ENCODE peak calls at places on chromosome 18, in six cellular contexts. One of them, this sample, is unnamed.

GRCh38 chr18:57062841-57063240 is 84.0 kb upstream of the BOD1L2 start:
- DNase-seq in astrocyte of the cerebellum: no peak
- DNase-seq in activated T-helper 1 cell treated with anti-CD3 and anti-CD28 coated beads, Interleukin-2, amount 50 U/mL, for 16 hours: no peak
- DNase-seq in amniotic stem cell: no peak
- DNase-seq in dermis blood vessel endothelial cell: no peak
- DNase-seq in naive B cell: no peak
- DNase-seq in this sample: no peak

GRCh38 chr18:77067315-77068061 is 65.1 kb downstream of the MBP start:
- DNase-seq in activated T-helper 1 cell treated with anti-CD3 and anti-CD28 coated beads, Interleukin-2, amount 50 U/mL, for 16 hours: peak
- DNase-seq in dermis blood vessel endothelial cell: peak
- DNase-seq in naive B cell: no peak
- DNase-seq in astrocyte of the cerebellum: peak
- DNase-seq in amniotic stem cell: peak
- DNase-seq in this sample: peak

GRCh38 chr18:49619792-49620191 is 57.9 kb downstream of the LIPG start:
- DNase-seq in dermis blood vessel endothelial cell: no peak
- DNase-seq in naive B cell: no peak
- DNase-seq in astrocyte of the cerebellum: no peak
- DNase-seq in activated T-helper 1 cell treated with anti-CD3 and anti-CD28 coated beads, Interleukin-2, amount 50 U/mL, for 16 hours: no peak
- DNase-seq in amniotic stem cell: peak
- DNase-seq in this sample: no peak

GRCh38 chr18:9619545-9619944 is 5.2 kb upstream of the PPP4R1 start:
- DNase-seq in astrocyte of the cerebellum: peak
- DNase-seq in activated T-helper 1 cell treated with anti-CD3 and anti-CD28 coated beads, Interleukin-2, amount 50 U/mL, for 16 hours: no peak
- DNase-seq in naive B cell: no peak
- DNase-seq in amniotic stem cell: no peak
- DNase-seq in dermis blood vessel endothelial cell: peak
- DNase-seq in this sample: no peak

GRCh38 chr18:3456686-3457069 is 6.7 kb downstream of the TGIF1 start:
- DNase-seq in dermis blood vessel endothelial cell: no peak
- DNase-seq in naive B cell: no peak
- DNase-seq in astrocyte of the cerebellum: no peak
- DNase-seq in amniotic stem cell: no peak
- DNase-seq in activated T-helper 1 cell treated with anti-CD3 and anti-CD28 coated beads, Interleukin-2, amount 50 U/mL, for 16 hours: no peak
- DNase-seq in this sample: no peak

GRCh38 chr18:79869591-79870368 is 72.0 kb downstream of the KCNG2 start:
- DNase-seq in naive B cell: no peak
- DNase-seq in activated T-helper 1 cell treated with anti-CD3 and anti-CD28 coated beads, Interleukin-2, amount 50 U/mL, for 16 hours: no peak
- DNase-seq in amniotic stem cell: no peak
- DNase-seq in astrocyte of the cerebellum: no peak
- DNase-seq in dermis blood vessel endothelial cell: no peak
- DNase-seq in this sample: no peak

GRCh38 chr18:57437782-57438668 is 2.9 kb downstream of the ONECUT2 start:
- DNase-seq in naive B cell: no peak
- DNase-seq in amniotic stem cell: no peak
- DNase-seq in activated T-helper 1 cell treated with anti-CD3 and anti-CD28 coated beads, Interleukin-2, amount 50 U/mL, for 16 hours: no peak
- DNase-seq in dermis blood vessel endothelial cell: peak
- DNase-seq in astrocyte of the cerebellum: no peak
- DNase-seq in this sample: peak

GRCh38 chr18:62187543-62188378 is 706 bp downstream of the RELCH start:
- DNase-seq in amniotic stem cell: no peak
- DNase-seq in dermis blood vessel endothelial cell: peak
- DNase-seq in naive B cell: peak
- DNase-seq in astrocyte of the cerebellum: peak
- DNase-seq in activated T-helper 1 cell treated with anti-CD3 and anti-CD28 coated beads, Interleukin-2, amount 50 U/mL, for 16 hours: no peak
- DNase-seq in this sample: no peak

GRCh38 chr18:77086656-77087390 is 45.8 kb downstream of the MBP start:
- DNase-seq in amniotic stem cell: no peak
- DNase-seq in activated T-helper 1 cell treated with anti-CD3 and anti-CD28 coated beads, Interleukin-2, amount 50 U/mL, for 16 hours: no peak
- DNase-seq in naive B cell: no peak
- DNase-seq in dermis blood vessel endothelial cell: peak
- DNase-seq in astrocyte of the cerebellum: no peak
- DNase-seq in this sample: no peak

GRCh38 chr18:56333846-56334245 is 304.5 kb downstream of the TXNL1 start:
- DNase-seq in naive B cell: no peak
- DNase-seq in astrocyte of the cerebellum: no peak
- DNase-seq in activated T-helper 1 cell treated with anti-CD3 and anti-CD28 coated beads, Interleukin-2, amount 50 U/mL, for 16 hours: no peak
- DNase-seq in amniotic stem cell: no peak
- DNase-seq in dermis blood vessel endothelial cell: no peak
- DNase-seq in this sample: no peak

GRCh38 chr18:6315556-6316331 is 99.0 kb downstream of the L3MBTL4 start:
- DNase-seq in dermis blood vessel endothelial cell: no peak
- DNase-seq in amniotic stem cell: no peak
- DNase-seq in astrocyte of the cerebellum: no peak
- DNase-seq in naive B cell: no peak
- DNase-seq in activated T-helper 1 cell treated with anti-CD3 and anti-CD28 coated beads, Interleukin-2, amount 50 U/mL, for 16 hours: no peak
- DNase-seq in this sample: no peak

GRCh38 chr18:48754993-48755473 is 195.7 kb downstream of the SMAD7 start:
- DNase-seq in dermis blood vessel endothelial cell: no peak
- DNase-seq in astrocyte of the cerebellum: no peak
- DNase-seq in activated T-helper 1 cell treated with anti-CD3 and anti-CD28 coated beads, Interleukin-2, amount 50 U/mL, for 16 hours: no peak
- DNase-seq in amniotic stem cell: no peak
- DNase-seq in naive B cell: no peak
- DNase-seq in this sample: no peak

GRCh38 chr18:79986726-79987125 is 1.6 kb downstream of the TXNL4A start:
- DNase-seq in naive B cell: no peak
- DNase-seq in activated T-helper 1 cell treated with anti-CD3 and anti-CD28 coated beads, Interleukin-2, amount 50 U/mL, for 16 hours: no peak
- DNase-seq in dermis blood vessel endothelial cell: peak
- DNase-seq in amniotic stem cell: no peak
- DNase-seq in astrocyte of the cerebellum: no peak
- DNase-seq in this sample: no peak

GRCh38 chr18:49628993-49629795 is 67.3 kb downstream of the LIPG start:
- DNase-seq in dermis blood vessel endothelial cell: no peak
- DNase-seq in amniotic stem cell: no peak
- DNase-seq in astrocyte of the cerebellum: no peak
- DNase-seq in naive B cell: no peak
- DNase-seq in activated T-helper 1 cell treated with anti-CD3 and anti-CD28 coated beads, Interleukin-2, amount 50 U/mL, for 16 hours: no peak
- DNase-seq in this sample: no peak

GRCh38 chr18:604771-605170 is 8.0 kb downstream of the CLUL1 start:
- DNase-seq in astrocyte of the cerebellum: no peak
- DNase-seq in activated T-helper 1 cell treated with anti-CD3 and anti-CD28 coated beads, Interleukin-2, amount 50 U/mL, for 16 hours: no peak
- DNase-seq in naive B cell: no peak
- DNase-seq in dermis blood vessel endothelial cell: no peak
- DNase-seq in amniotic stem cell: no peak
- DNase-seq in this sample: no peak

GRCh38 chr18:25284861-25285574 is 66.9 kb downstream of the ZNF521 start:
- DNase-seq in astrocyte of the cerebellum: no peak
- DNase-seq in activated T-helper 1 cell treated with anti-CD3 and anti-CD28 coated beads, Interleukin-2, amount 50 U/mL, for 16 hours: no peak
- DNase-seq in dermis blood vessel endothelial cell: peak
- DNase-seq in naive B cell: no peak
- DNase-seq in amniotic stem cell: no peak
- DNase-seq in this sample: peak

GRCh38 chr18:54357082-54357659 is 487 bp downstream of the STARD6 start:
- DNase-seq in amniotic stem cell: no peak
- DNase-seq in astrocyte of the cerebellum: no peak
- DNase-seq in naive B cell: no peak
- DNase-seq in dermis blood vessel endothelial cell: peak
- DNase-seq in activated T-helper 1 cell treated with anti-CD3 and anti-CD28 coated beads, Interleukin-2, amount 50 U/mL, for 16 hours: no peak
- DNase-seq in this sample: no peak

GRCh38 chr18:59180150-59180845 is 39.7 kb upstream of the GRP start:
- DNase-seq in dermis blood vessel endothelial cell: no peak
- DNase-seq in naive B cell: no peak
- DNase-seq in activated T-helper 1 cell treated with anti-CD3 and anti-CD28 coated beads, Interleukin-2, amount 50 U/mL, for 16 hours: no peak
- DNase-seq in amniotic stem cell: peak
- DNase-seq in astrocyte of the cerebellum: no peak
- DNase-seq in this sample: peak